ENCODE peak calls at places on chromosome 1, in eight cellular contexts. One of them, this sample, is unnamed.

GRCh38 chr1:207918571-207918970 is 7.6 kb upstream of the CD34 start:
- DNase-seq in GM23248: no peak
- DNase-seq in cardiac fibroblast: no peak
- DNase-seq in immature natural killer cell: no peak
- DNase-seq in KBM-7: peak
- DNase-seq in activated CD4-positive, CD25-positive, alpha-beta regulatory T cell: no peak
- DNase-seq in RWPE1: no peak
- DNase-seq in stimulated activated CD4-positive, alpha-beta T cell treated with anti-CD3 and anti-CD28 coated beads, Interleukin-4, amount 100 ng/mL, for 4 hours: no peak
- DNase-seq in this sample: no peak

GRCh38 chr1:68117416-68117815 is 67.0 kb upstream of the DIRAS3 start:
- DNase-seq in RWPE1: no peak
- DNase-seq in stimulated activated CD4-positive, alpha-beta T cell treated with anti-CD3 and anti-CD28 coated beads, Interleukin-4, amount 100 ng/mL, for 4 hours: no peak
- DNase-seq in immature natural killer cell: no peak
- DNase-seq in KBM-7: no peak
- DNase-seq in GM23248: no peak
- DNase-seq in activated CD4-positive, CD25-positive, alpha-beta regulatory T cell: no peak
- DNase-seq in cardiac fibroblast: no peak
- DNase-seq in this sample: no peak

GRCh38 chr1:167564592-167564991 is 11.0 kb upstream of the CREG1 start:
- DNase-seq in GM23248: peak
- DNase-seq in KBM-7: peak
- DNase-seq in RWPE1: no peak
- DNase-seq in cardiac fibroblast: peak
- DNase-seq in immature natural killer cell: no peak
- DNase-seq in activated CD4-positive, CD25-positive, alpha-beta regulatory T cell: no peak
- DNase-seq in stimulated activated CD4-positive, alpha-beta T cell treated with anti-CD3 and anti-CD28 coated beads, Interleukin-4, amount 100 ng/mL, for 4 hours: no peak
- DNase-seq in this sample: no peak

GRCh38 chr1:216566809-216567208 is 143.6 kb upstream of the USH2A start:
- DNase-seq in GM23248: peak
- DNase-seq in cardiac fibroblast: peak
- DNase-seq in stimulated activated CD4-positive, alpha-beta T cell treated with anti-CD3 and anti-CD28 coated beads, Interleukin-4, amount 100 ng/mL, for 4 hours: no peak
- DNase-seq in activated CD4-positive, CD25-positive, alpha-beta regulatory T cell: no peak
- DNase-seq in RWPE1: no peak
- DNase-seq in KBM-7: peak
- DNase-seq in immature natural killer cell: no peak
- DNase-seq in this sample: no peak

GRCh38 chr1:42957229-42957879 is 1.3 kb downstream of the SLC2A1 start:
- DNase-seq in GM23248: no peak
- DNase-seq in stimulated activated CD4-positive, alpha-beta T cell treated with anti-CD3 and anti-CD28 coated beads, Interleukin-4, amount 100 ng/mL, for 4 hours: no peak
- DNase-seq in immature natural killer cell: no peak
- DNase-seq in RWPE1: no peak
- DNase-seq in KBM-7: no peak
- DNase-seq in cardiac fibroblast: no peak
- DNase-seq in activated CD4-positive, CD25-positive, alpha-beta regulatory T cell: no peak
- DNase-seq in this sample: no peak

GRCh38 chr1:176617881-176618280 is 154.9 kb downstream of the PAPPA2 start:
- DNase-seq in activated CD4-positive, CD25-positive, alpha-beta regulatory T cell: no peak
- DNase-seq in cardiac fibroblast: no peak
- DNase-seq in RWPE1: no peak
- DNase-seq in stimulated activated CD4-positive, alpha-beta T cell treated with anti-CD3 and anti-CD28 coated beads, Interleukin-4, amount 100 ng/mL, for 4 hours: no peak
- DNase-seq in KBM-7: no peak
- DNase-seq in immature natural killer cell: no peak
- DNase-seq in GM23248: peak
- DNase-seq in this sample: no peak

GRCh38 chr1:32352831-32353383 is 9.4 kb downstream of the FAM229A start:
- DNase-seq in GM23248: peak
- DNase-seq in cardiac fibroblast: peak
- DNase-seq in stimulated activated CD4-positive, alpha-beta T cell treated with anti-CD3 and anti-CD28 coated beads, Interleukin-4, amount 100 ng/mL, for 4 hours: no peak
- DNase-seq in immature natural killer cell: no peak
- DNase-seq in RWPE1: no peak
- DNase-seq in activated CD4-positive, CD25-positive, alpha-beta regulatory T cell: no peak
- DNase-seq in KBM-7: no peak
- DNase-seq in this sample: no peak

GRCh38 chr1:5509664-5510452 is 482.4 kb downstream of the NPHP4 start:
- DNase-seq in cardiac fibroblast: peak
- DNase-seq in KBM-7: peak
- DNase-seq in stimulated activated CD4-positive, alpha-beta T cell treated with anti-CD3 and anti-CD28 coated beads, Interleukin-4, amount 100 ng/mL, for 4 hours: peak
- DNase-seq in GM23248: peak
- DNase-seq in activated CD4-positive, CD25-positive, alpha-beta regulatory T cell: peak
- DNase-seq in immature natural killer cell: peak
- DNase-seq in RWPE1: peak
- DNase-seq in this sample: peak

GRCh38 chr1:244054924-244055263 is 3.8 kb downstream of the ZBTB18 start:
- DNase-seq in stimulated activated CD4-positive, alpha-beta T cell treated with anti-CD3 and anti-CD28 coated beads, Interleukin-4, amount 100 ng/mL, for 4 hours: no peak
- DNase-seq in GM23248: no peak
- DNase-seq in activated CD4-positive, CD25-positive, alpha-beta regulatory T cell: no peak
- DNase-seq in KBM-7: no peak
- DNase-seq in immature natural killer cell: no peak
- DNase-seq in RWPE1: no peak
- DNase-seq in cardiac fibroblast: no peak
- DNase-seq in this sample: no peak

This sample was measured in HAP-1.